ENCODE peak calls at places on chromosomes 2 and 18, in five cellular contexts. One of them, this sample, is unnamed.

GRCh38 chr2:157287160-157287559 is 29.7 kb downstream of the GALNT5 start:
- DNase-seq in GM04504: no peak
- DNase-seq in AG09319: no peak
- DNase-seq in uterus: no peak
- DNase-seq in nephron progenitor cell: no peak
- DNase-seq in this sample: no peak

GRCh38 chr18:42706618-42707017 is 408.9 kb downstream of the RIT2 start:
- DNase-seq in GM04504: no peak
- DNase-seq in AG09319: no peak
- DNase-seq in uterus: no peak
- DNase-seq in nephron progenitor cell: peak; percentile 34
- DNase-seq in this sample: no peak

GRCh38 chr2:147628971-147629421 is 215.8 kb upstream of the ACVR2A start:
- DNase-seq in GM04504: no peak
- DNase-seq in AG09319: no peak
- DNase-seq in uterus: no peak
- DNase-seq in nephron progenitor cell: no peak
- DNase-seq in this sample: no peak

GRCh38 chr2:74095629-74096028 is 52.1 kb downstream of the BOLA3 start:
- DNase-seq in GM04504: no peak
- DNase-seq in AG09319: no peak
- DNase-seq in uterus: no peak
- DNase-seq in nephron progenitor cell: no peak
- DNase-seq in this sample: no peak

GRCh38 chr18:73986711-73987110 is 160.9 kb downstream of the FBXO15 start:
- DNase-seq in GM04504: no peak
- DNase-seq in AG09319: no peak
- DNase-seq in uterus: no peak
- DNase-seq in nephron progenitor cell: no peak
- DNase-seq in this sample: no peak

GRCh38 chr2:212922701-212923100 is 228.7 kb downstream of the IKZF2 start:
- DNase-seq in GM04504: no peak
- DNase-seq in AG09319: no peak
- DNase-seq in uterus: no peak
- DNase-seq in nephron progenitor cell: no peak
- DNase-seq in this sample: no peak

GRCh38 chr2:46339676-46340459 is 42.7 kb downstream of the EPAS1 start:
- DNase-seq in GM04504: no peak
- DNase-seq in AG09319: no peak
- DNase-seq in uterus: peak; percentile 46
- DNase-seq in nephron progenitor cell: no peak
- DNase-seq in this sample: no peak

GRCh38 chr2:178241852-178242551 is 47.7 kb downstream of the OSBPL6 start:
- DNase-seq in GM04504: peak; percentile 91
- DNase-seq in AG09319: peak; percentile 79
- DNase-seq in uterus: peak; percentile 66
- DNase-seq in nephron progenitor cell: peak; percentile 12
- DNase-seq in this sample: peak; percentile 69

GRCh38 chr2:176997074-176997791 is 215.4 kb upstream of the HNRNPA3 start:
- DNase-seq in GM04504: peak; percentile 47
- DNase-seq in AG09319: no peak
- DNase-seq in uterus: peak; percentile 31
- DNase-seq in nephron progenitor cell: no peak
- DNase-seq in this sample: peak; percentile 7

GRCh38 chr2:227341553-227341952 is 16.5 kb downstream of the MFF start:
- DNase-seq in GM04504: no peak
- DNase-seq in AG09319: no peak
- DNase-seq in uterus: no peak
- DNase-seq in nephron progenitor cell: no peak
- DNase-seq in this sample: no peak

GRCh38 chr2:136029149-136029548 is 43.7 kb upstream of the DARS1 start:
- DNase-seq in GM04504: no peak
- DNase-seq in AG09319: no peak
- DNase-seq in uterus: no peak
- DNase-seq in nephron progenitor cell: no peak
- DNase-seq in this sample: no peak

GRCh38 chr2:102147935-102148334 is 5.4 kb downstream of the IL1R1 start:
- DNase-seq in GM04504: no peak
- DNase-seq in AG09319: no peak
- DNase-seq in uterus: no peak
- DNase-seq in nephron progenitor cell: no peak
- DNase-seq in this sample: no peak

GRCh38 chr18:54947115-54947514 is 12.1 kb downstream of the CCDC68 start:
- DNase-seq in GM04504: no peak
- DNase-seq in AG09319: no peak
- DNase-seq in uterus: no peak
- DNase-seq in nephron progenitor cell: no peak
- DNase-seq in this sample: no peak

GRCh38 chr2:75035444-75036353 is 77.3 kb downstream of the POLE4 start:
- DNase-seq in GM04504: no peak
- DNase-seq in AG09319: no peak
- DNase-seq in uterus: no peak
- DNase-seq in nephron progenitor cell: no peak
- DNase-seq in this sample: no peak

GRCh38 chr2:5479265-5479928 is 212.8 kb upstream of the SOX11 start:
- DNase-seq in GM04504: no peak
- DNase-seq in AG09319: no peak
- DNase-seq in uterus: no peak
- DNase-seq in nephron progenitor cell: no peak
- DNase-seq in this sample: no peak

GRCh38 chr2:208097801-208098200 is 26.5 kb downstream of the CRYGD start:
- DNase-seq in GM04504: no peak
- DNase-seq in AG09319: no peak
- DNase-seq in uterus: no peak
- DNase-seq in nephron progenitor cell: no peak
- DNase-seq in this sample: no peak

GRCh38 chr2:173159794-173160463 is 84.3 kb downstream of the MAP3K20 start:
- DNase-seq in GM04504: peak; percentile 97
- DNase-seq in AG09319: peak; percentile 94
- DNase-seq in uterus: peak; percentile 95
- DNase-seq in nephron progenitor cell: no peak
- DNase-seq in this sample: peak; percentile 83

GRCh38 chr2:45184606-45185005 is 175.4 kb upstream of the SIX2 start:
- DNase-seq in GM04504: no peak
- DNase-seq in AG09319: no peak
- DNase-seq in uterus: no peak
- DNase-seq in nephron progenitor cell: no peak
- DNase-seq in this sample: peak; percentile 35

GRCh38 chr2:209638346-209638745 is 133.3 kb upstream of the UNC80 start:
- DNase-seq in GM04504: no peak
- DNase-seq in AG09319: no peak
- DNase-seq in uterus: no peak
- DNase-seq in nephron progenitor cell: no peak
- DNase-seq in this sample: no peak

GRCh38 chr2:44952143-44952805 is 10.8 kb downstream of the SIX3 start:
- DNase-seq in GM04504: peak; percentile 17
- DNase-seq in AG09319: no peak
- DNase-seq in uterus: no peak
- DNase-seq in nephron progenitor cell: peak; percentile 81
- DNase-seq in this sample: no peak

GRCh38 chr2:120418174-120418787 is 72.3 kb downstream of the INHBB start:
- DNase-seq in GM04504: no peak
- DNase-seq in AG09319: no peak
- DNase-seq in uterus: no peak
- DNase-seq in nephron progenitor cell: no peak
- DNase-seq in this sample: no peak

GRCh38 chr18:59718108-59719057 is 21.2 kb upstream of the CCBE1 start:
- DNase-seq in GM04504: peak; percentile 94
- DNase-seq in AG09319: peak; percentile 82
- DNase-seq in uterus: no peak
- DNase-seq in nephron progenitor cell: no peak
- DNase-seq in this sample: peak; percentile 43

GRCh38 chr2:165758276-165758675 is 35.8 kb downstream of the GALNT3 start:
- DNase-seq in GM04504: no peak
- DNase-seq in AG09319: no peak
- DNase-seq in uterus: no peak
- DNase-seq in nephron progenitor cell: no peak
- DNase-seq in this sample: no peak

GRCh38 chr2:177332041-177332991 is 60.3 kb upstream of the AGPS start:
- DNase-seq in GM04504: peak; percentile 65
- DNase-seq in AG09319: peak; percentile 65
- DNase-seq in uterus: peak; percentile 68
- DNase-seq in nephron progenitor cell: peak; percentile 37
- DNase-seq in this sample: no peak

GRCh38 chr2:10058251-10059015 is 15.1 kb downstream of the KLF11 start:
- DNase-seq in GM04504: no peak
- DNase-seq in AG09319: no peak
- DNase-seq in uterus: no peak
- DNase-seq in nephron progenitor cell: no peak
- DNase-seq in this sample: no peak

GRCh38 chr2:60925994-60926750 is 44.8 kb downstream of the REL start:
- DNase-seq in GM04504: no peak
- DNase-seq in AG09319: no peak
- DNase-seq in uterus: no peak
- DNase-seq in nephron progenitor cell: no peak
- DNase-seq in this sample: no peak

GRCh38 chr18:72541871-72542690 is 2.1 kb downstream of the CBLN2 start:
- DNase-seq in GM04504: no peak
- DNase-seq in AG09319: no peak
- DNase-seq in uterus: no peak
- DNase-seq in nephron progenitor cell: peak; percentile 53
- DNase-seq in this sample: no peak

GRCh38 chr18:54405290-54405689 is 47.6 kb downstream of the C18orf54 start:
- DNase-seq in GM04504: no peak
- DNase-seq in AG09319: no peak
- DNase-seq in uterus: no peak
- DNase-seq in nephron progenitor cell: no peak
- DNase-seq in this sample: no peak

GRCh38 chr2:95174031-95174430 is 8.4 kb downstream of the ZNF2 start:
- DNase-seq in GM04504: no peak
- DNase-seq in AG09319: no peak
- DNase-seq in uterus: no peak
- DNase-seq in nephron progenitor cell: no peak
- DNase-seq in this sample: no peak

GRCh38 chr2:109203246-109204011 is 74.4 kb downstream of the SH3RF3 start:
- DNase-seq in GM04504: no peak
- DNase-seq in AG09319: no peak
- DNase-seq in uterus: no peak
- DNase-seq in nephron progenitor cell: no peak
- DNase-seq in this sample: no peak

This sample was measured in amniotic stem cell.